ENCODE peak calls at places on chromosomes 7 and 10, in five cellular contexts. A is GM12891, K is mucosa of descending colon, P is WERI-Rb-1, T is A172. G is an unnamed sample.
A peak's percentile ranks its signal among the peaks of the same experiment; 100 is the strongest.

GRCh38 chr10:56920586-56921250 is 559.7 kb upstream of the ZWINT start:
- DNase-seq in A (no peak), P (no peak), T (peak; percentile 23), K (no peak), G (no peak)

GRCh38 chr10:123913688-123914268 is 22.2 kb upstream of the CPXM2 start:
- DNase-seq in K (no peak), A (no peak), P (no peak), T (no peak), G (no peak)

GRCh38 chr7:155194531-155195140 is 103.0 kb upstream of the INSIG1 start:
- DNase-seq in T (no peak), P (no peak), A (no peak), K (no peak), G (no peak)

GRCh38 chr7:9189683-9190082 is 756.3 kb downstream of the NXPH1 start:
- DNase-seq in T (no peak), K (no peak), A (no peak), P (peak; percentile 32), G (peak; percentile 18)

GRCh38 chr10:119796039-119796438 is 70.2 kb downstream of the INPP5F start:
- DNase-seq in P (no peak), A (no peak), T (no peak), K (no peak), G (no peak)

GRCh38 chr7:142231716-142232115 is 26.1 kb downstream of the PRSS58 start:
- DNase-seq in P (peak; percentile 98), A (no peak), T (peak; percentile 36), K (no peak), G (peak; percentile 79)

GRCh38 chr10:121702351-121703320 is 104.4 kb upstream of the FGFR2 start:
- DNase-seq in A (no peak), T (peak; percentile 42), K (no peak), P (no peak), G (no peak)

GRCh38 chr7:43590862-43591550 is 8.1 kb downstream of the STK17A start:
- DNase-seq in T (no peak), P (no peak), K (no peak), A (no peak), G (no peak)

GRCh38 chr10:99560277-99561126 is 27.8 kb downstream of the NKX2-3 start:
- DNase-seq in A (no peak), P (peak; percentile 81), T (peak; percentile 68), K (peak; percentile 81), G (peak; percentile 56)

GRCh38 chr10:119687192-119688032 is 36.2 kb downstream of the BAG3 start:
- DNase-seq in K (no peak), T (no peak), A (no peak), P (peak; percentile 56), G (no peak)

GRCh38 chr10:62779487-62780248 is 24.9 kb upstream of the ADO start:
- DNase-seq in P (no peak), T (peak; percentile 54), K (peak; percentile 60), A (no peak), G (no peak)

GRCh38 chr10:104122273-104123107 is 519 bp downstream of the SFR1 start:
- DNase-seq in P (no peak), K (no peak), A (no peak), T (no peak), G (no peak)

GRCh38 chr7:69932034-69932628 is 333.9 kb downstream of the AUTS2 start:
- DNase-seq in K (peak; percentile 18), P (peak; percentile 40), A (no peak), T (peak; percentile 37), G (peak; percentile 44)

GRCh38 chr10:20970044-20970443 is 72.9 kb upstream of the NEBL start:
- DNase-seq in P (no peak), A (no peak), T (peak; percentile 60), K (no peak), G (no peak)

GRCh38 chr10:42981358-42982236 is 95.3 kb upstream of the RET start:
- DNase-seq in K (no peak), P (no peak), A (no peak), T (no peak), G (peak; percentile 8)

GRCh38 chr10:89384474-89385324 is 6.8 kb downstream of the IFIT1B start:
- DNase-seq in K (no peak), P (no peak), A (no peak), T (no peak), G (no peak)

GRCh38 chr7:414681-415560 is 104.7 kb downstream of the PDGFA start:
- DNase-seq in K (no peak), A (no peak), P (no peak), T (no peak), G (no peak)

GRCh38 chr10:86256690-86257315 is 109.8 kb downstream of the GRID1 start:
- DNase-seq in T (no peak), K (no peak), P (no peak), A (no peak), G (no peak)

GRCh38 chr10:71694567-71694968 is 25.0 kb downstream of the C10orf105 start:
- DNase-seq in K (peak; percentile 54), A (peak; percentile 93), T (no peak), P (no peak), G (no peak)

GRCh38 chr7:100171087-100171681 is 2.8 kb upstream of the GAL3ST4 start:
- DNase-seq in T (no peak), K (no peak), A (no peak), P (no peak), G (peak; percentile 68)

GRCh38 chr10:3071405-3072198 is 4.3 kb downstream of the PFKP start:
- DNase-seq in K (no peak), A (no peak), T (peak; percentile 94), P (no peak), G (no peak)

GRCh38 chr7:64599341-64599740 is 36.5 kb upstream of the ZNF680 start:
- DNase-seq in P (no peak), A (no peak), K (no peak), T (no peak), G (no peak)

GRCh38 chr10:42754155-42755027 is 28.2 kb upstream of the BMS1 start:
- DNase-seq in K (peak; percentile 15), A (no peak), P (peak; percentile 37), T (no peak), G (peak; percentile 58)

GRCh38 chr10:246431-246830 is 111.2 kb downstream of the ZMYND11 start:
- DNase-seq in P (no peak), A (no peak), K (no peak), T (no peak), G (no peak)

GRCh38 chr10:69876286-69876685 is 74.6 kb downstream of the COL13A1 start:
- DNase-seq in P (no peak), T (no peak), K (no peak), A (no peak), G (no peak)

GRCh38 chr7:30028749-30029635 is 780 bp downstream of the PLEKHA8 start:
- DNase-seq in A (no peak), K (peak; percentile 55), P (peak; percentile 61), T (peak; percentile 36), G (no peak)

GRCh38 chr10:80924063-80924952 is 386.6 kb downstream of the SH2D4B start:
- DNase-seq in T (peak; percentile 58), A (no peak), P (peak; percentile 61), K (peak; percentile 84), G (peak; percentile 73)